ENCODE peak calls at places on chromosomes 6 and 20, in six cellular contexts. I is A549, B is endodermal cell, L is mesenchymal stem cell, C is PC-3, J is IMR-90. T is an unnamed sample.

GRCh38 chr6:5305968-5306626 is 44.8 kb downstream of the FARS2 start:
- DNase-seq in I (no peak), B (no peak), L (peak; percentile 40), C (peak; percentile 19), J (peak; percentile 39), T (peak; percentile 1)

GRCh38 chr6:2157441-2158127 is 87.8 kb downstream of the GMDS start:
- DNase-seq in I (no peak), B (no peak), L (peak; percentile 9), C (no peak), J (peak; percentile 83), T (peak; percentile 87)

GRCh38 chr6:153538491-153538890 is 407.4 kb upstream of the RGS17 start:
- DNase-seq in I (no peak), B (no peak), L (peak; percentile 63), C (no peak), J (no peak), T (no peak)

GRCh38 chr20:48750941-48751620 is 76.7 kb downstream of the PREX1 start:
- DNase-seq in I (no peak), B (peak; percentile 95), L (no peak), C (no peak), J (no peak), T (no peak)

GRCh38 chr6:155628315-155628714 is 172.7 kb upstream of the NOX3 start:
- DNase-seq in I (no peak), B (no peak), L (no peak), C (no peak), J (no peak), T (no peak)

GRCh38 chr6:90393232-90393884 is 96.7 kb upstream of the BACH2 start:
- DNase-seq in I (peak; percentile 38), B (peak; percentile 89), L (peak; percentile 65), C (peak; percentile 69), J (peak; percentile 71), T (peak; percentile 83)

GRCh38 chr20:32139947-32140346 is 30.4 kb downstream of the TM9SF4 start:
- DNase-seq in I (no peak), B (no peak), L (no peak), C (no peak), J (no peak), T (no peak)

GRCh38 chr20:49729780-49730179 is 16.1 kb upstream of the B4GALT5 start:
- DNase-seq in I (no peak), B (no peak), L (no peak), C (no peak), J (peak; percentile 69), T (peak; percentile 82)

GRCh38 chr6:116511424-116512131 is at the start of gene CALHM5:
- DNase-seq in I (peak; percentile 76), B (peak; percentile 70), L (peak; percentile 90), C (peak; percentile 83), J (peak; percentile 94), T (peak; percentile 89)

GRCh38 chr6:56746767-56747504 is 104.2 kb upstream of the DST start:
- DNase-seq in I (no peak), B (peak; percentile 58), L (no peak), C (no peak), J (no peak), T (no peak)

GRCh38 chr6:130424704-130425103 is 58.9 kb downstream of the TMEM200A start:
- DNase-seq in I (no peak), B (no peak), L (no peak), C (no peak), J (no peak), T (no peak)

GRCh38 chr6:15248451-15249370 is 2.8 kb downstream of the JARID2 start:
- DNase-seq in I (peak; percentile 96), B (peak; percentile 96), L (peak; percentile 98), C (peak; percentile 96), J (peak; percentile 97), T (peak; percentile 94)

GRCh38 chr6:82248233-82248735 is 740 bp upstream of the IBTK start:
- DNase-seq in I (peak; percentile 92), B (no peak), L (peak; percentile 68), C (peak; percentile 90), J (peak; percentile 65), T (peak; percentile 81)

GRCh38 chr6:39903656-39904055 is 30.6 kb downstream of the MOCS1 start:
- DNase-seq in I (no peak), B (no peak), L (no peak), C (no peak), J (no peak), T (no peak)

GRCh38 chr6:96562886-96563285 is at the start of gene FHL5:
- DNase-seq in I (no peak), B (no peak), L (no peak), C (no peak), J (no peak), T (peak; percentile 4)

GRCh38 chr6:15628499-15629131 is 34.2 kb downstream of the DTNBP1 start:
- DNase-seq in I (no peak), B (no peak), L (peak; percentile 76), C (peak; percentile 13), J (peak; percentile 94), T (peak; percentile 92)

GRCh38 chr6:142682985-142683384 is 262.0 kb downstream of the HIVEP2 start:
- DNase-seq in I (no peak), B (no peak), L (no peak), C (no peak), J (no peak), T (no peak)

GRCh38 chr6:94443701-94444100 is 1024.3 kb upstream of the EPHA7 start:
- DNase-seq in I (no peak), B (no peak), L (no peak), C (no peak), J (no peak), T (no peak)

GRCh38 chr6:33840064-33840926 is 36.5 kb upstream of the MLN start:
- DNase-seq in I (peak; percentile 95), B (no peak), L (peak; percentile 100), C (peak; percentile 98), J (peak; percentile 98), T (peak; percentile 95)

GRCh38 chr6:98831057-98832031 is 3.0 kb upstream of the POU3F2 start:
- DNase-seq in I (no peak), B (peak; percentile 81), L (no peak), C (no peak), J (no peak), T (no peak)

GRCh38 chr6:48564036-48564820 is 453.2 kb upstream of the PTCHD4 start:
- DNase-seq in I (no peak), B (peak; percentile 66), L (no peak), C (no peak), J (no peak), T (no peak)

GRCh38 chr20:46315311-46315710 is 7.0 kb upstream of the CDH22 start:
- DNase-seq in I (no peak), B (no peak), L (no peak), C (no peak), J (no peak), T (no peak)

GRCh38 chr20:2729251-2729713 is 36.7 kb downstream of the EBF4 start:
- DNase-seq in I (no peak), B (no peak), L (peak; percentile 17), C (no peak), J (no peak), T (no peak)

GRCh38 chr20:50346372-50347347 is 156.0 kb downstream of the CEBPB start:
- DNase-seq in I (peak; percentile 55), B (peak; percentile 47), L (peak; percentile 87), C (peak; percentile 86), J (peak; percentile 92), T (peak; percentile 82)

GRCh38 chr20:8205996-8206395 is 73.9 kb downstream of the PLCB1 start:
- DNase-seq in I (peak; percentile 35), B (no peak), L (no peak), C (peak; percentile 72), J (no peak), T (no peak)

GRCh38 chr20:8200220-8200619 is 68.2 kb downstream of the PLCB1 start:
- DNase-seq in I (no peak), B (no peak), L (no peak), C (no peak), J (no peak), T (no peak)

GRCh38 chr20:8209061-8209460 is 77.0 kb downstream of the PLCB1 start:
- DNase-seq in I (no peak), B (no peak), L (peak; percentile 61), C (no peak), J (no peak), T (peak; percentile 79)

DNA sequence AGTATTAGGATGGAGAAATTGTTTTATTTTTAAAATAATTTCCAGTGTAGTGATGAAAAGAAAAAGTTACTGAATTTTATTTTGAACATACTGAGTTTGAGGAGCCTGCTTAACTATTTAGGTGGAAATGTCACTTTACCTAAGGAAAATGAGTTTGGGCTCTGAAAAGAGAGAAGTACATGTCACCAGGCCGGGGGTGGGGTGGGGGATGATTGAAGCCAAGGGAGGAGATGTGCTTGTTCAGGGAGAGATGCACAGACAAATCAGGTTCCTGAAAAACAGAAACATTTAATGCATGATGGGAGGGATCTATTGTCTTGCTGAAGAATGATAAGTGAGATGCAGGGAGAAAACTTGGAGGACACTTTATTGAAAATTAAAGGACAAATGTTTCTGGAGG is 71.3 kb downstream of the PLCB1 start:
- DNase-seq in I (no peak), B (no peak), L (no peak), C (no peak), J (no peak), T (no peak)
- H3K27ac ChIP-seq in I (no peak overlapping the region), B (no peak overlapping the region), L (no peak overlapping the region), C (no peak overlapping the region), J (no peak overlapping the region), T (no peak overlapping the region)

GRCh38 chr20:5182615-5183254 is 55.9 kb downstream of the CDS2 start:
- DNase-seq in I (no peak), B (no peak), L (no peak), C (no peak), J (no peak), T (no peak)
- H3K4me1 ChIP-seq in I (peaks cover 10% of the 10 kb centered on the region), B (peaks cover 20% of the 10 kb centered on the region), L (no peaks in the 10 kb centered on the region), C (peaks cover 17% of the 10 kb centered on the region), J (peaks cover 10% of the 10 kb centered on the region), T (peaks cover 6% of the 10 kb centered on the region)

GRCh38 chr6:157912326-157912725 is 69.3 kb upstream of the SYNJ2 start:
- DNase-seq in I (no peak), B (no peak), L (no peak), C (no peak), J (peak; percentile 95), T (peak; percentile 96)
- H3K27ac ChIP-seq in I (no peak overlapping the region), B (peak overlapping the region; percentile 16), L (peak overlapping the region; percentile 90), C (no peak overlapping the region), J (no peak overlapping the region), T (no peak overlapping the region)

GRCh38 chr6:159761873-159762680 is at the start of gene ACAT2:
- DNase-seq in I (peak; percentile 92), B (peak; percentile 98), L (peak; percentile 97), C (peak; percentile 92), J (peak; percentile 92), T (peak; percentile 94)

GRCh38 chr6:159761135-159761872 is 541 bp upstream of the ACAT2 start:
- DNase-seq in I (no peak), B (peak; percentile 79), L (peak; percentile 39), C (peak; percentile 11), J (no peak), T (peak; percentile 13)

GRCh38 chr6:159759645-159760044 is 2.2 kb upstream of the ACAT2 start:
- DNase-seq in I (no peak), B (no peak), L (no peak), C (no peak), J (no peak), T (no peak)

GRCh38 chr6:159762681-159763293 is 942 bp downstream of the ACAT2 start:
- DNase-seq in I (peak; percentile 9), B (no peak), L (peak; percentile 30), C (no peak), J (no peak), T (peak; percentile 3)

DNA sequence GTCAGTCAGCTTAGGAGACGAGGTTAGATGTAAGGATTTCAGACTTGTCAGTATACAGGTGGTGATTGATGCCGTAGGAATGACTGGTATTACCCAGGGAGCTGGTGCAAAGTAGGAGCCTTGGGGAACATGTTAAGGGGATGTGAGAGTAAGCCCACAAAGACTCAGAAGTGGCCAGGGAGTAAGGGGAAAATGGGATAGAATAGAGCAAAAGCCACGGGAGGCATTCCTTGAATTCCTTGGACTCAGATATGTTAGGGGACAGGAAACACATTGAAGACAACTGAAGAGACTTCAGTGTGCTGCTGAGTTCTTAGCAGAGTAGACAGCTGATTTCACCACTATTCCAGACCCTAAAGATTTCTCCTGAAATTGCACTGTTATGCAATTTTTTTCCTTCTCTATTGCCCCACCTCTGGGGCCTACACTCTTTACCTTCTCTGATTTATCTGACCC is 1.2 kb upstream of the ACAT2 start:
- DNase-seq in I (peak; percentile 16), B (peak; percentile 86), L (peak; percentile 64), C (peak; percentile 37), J (peak; percentile 64), T (peak; percentile 31)
- H3K4me1 ChIP-seq in I (peaks cover 14% of the 10 kb centered on the region), B (peaks cover 4% of the 10 kb centered on the region), L (peaks cover 21% of the 10 kb centered on the region), C (peaks cover 21% of the 10 kb centered on the region), J (peaks cover 16% of the 10 kb centered on the region), T (peaks cover 24% of the 10 kb centered on the region)